ENCODE peak calls at places on chromosomes 2 and 18, in six cellular contexts. W is CD8-positive, alpha-beta memory T cell; G is foreskin keratinocyte; X is effector memory CD4-positive, alpha-beta T cell; L is Calu3; K is mammary epithelial cell. M is an unnamed sample.

GRCh38 chr2:206276169-206276927 is 1.9 kb downstream of the ZDBF2 start:
- DNase-seq in X (no peak), K (no peak), W (no peak), G (no peak), L (no peak), M (peak; percentile 13)

GRCh38 chr18:61817086-61817485 is 75.7 kb downstream of the RNF152 start:
- DNase-seq in L (no peak), K (no peak), G (no peak), W (no peak), X (no peak), M (peak; percentile 19)

GRCh38 chr2:171707752-171708151 is 20.5 kb downstream of the DYNC1I2 start:
- DNase-seq in K (peak; percentile 6), L (no peak), W (no peak), G (peak; percentile 39), X (no peak), M (no peak)

GRCh38 chr2:11805920-11806319 is 59.5 kb downstream of the LPIN1 start:
- DNase-seq in W (no peak), K (no peak), G (no peak), X (no peak), L (no peak), M (no peak)

GRCh38 chr2:177282101-177282573 is 17.6 kb upstream of the NFE2L2 start:
- DNase-seq in W (no peak), L (no peak), X (no peak), K (no peak), G (no peak), M (peak; percentile 10)

GRCh38 chr18:49227456-49227855 is 233.0 kb downstream of the DYM start:
- DNase-seq in L (no peak), K (peak; percentile 81), X (peak; percentile 15), W (peak; percentile 59), G (peak; percentile 83), M (no peak)

GRCh38 chr2:45697190-45697589 is 45.7 kb downstream of the PRKCE start:
- DNase-seq in X (no peak), W (no peak), K (no peak), G (no peak), L (no peak), M (no peak)

GRCh38 chr2:88127888-88128653 is at the start of gene FABP1:
- DNase-seq in G (no peak), X (no peak), K (no peak), L (no peak), W (no peak), M (no peak)

GRCh38 chr2:6444529-6444928 is 421.2 kb downstream of the CMPK2 start:
- DNase-seq in X (no peak), G (no peak), L (no peak), W (no peak), K (no peak), M (no peak)

GRCh38 chr2:111052621-111053020 is 68.1 kb upstream of the BCL2L11 start:
- DNase-seq in X (no peak), G (no peak), K (no peak), L (no peak), W (no peak), M (no peak)

GRCh38 chr18:5542393-5543035 is 1.3 kb downstream of the EPB41L3 start:
- DNase-seq in K (no peak), L (no peak), G (no peak), W (no peak), X (no peak), M (no peak)

GRCh38 chr18:24875761-24876160 is 415.3 kb downstream of the HRH4 start:
- DNase-seq in G (no peak), W (no peak), L (no peak), X (no peak), K (no peak), M (no peak)

GRCh38 chr2:24617431-24617830 is 126.4 kb downstream of the NCOA1 start:
- DNase-seq in K (no peak), L (no peak), G (no peak), X (no peak), W (no peak), M (no peak)

GRCh38 chr2:161766334-161766733 is 142.1 kb downstream of the SLC4A10 start:
- DNase-seq in W (no peak), G (no peak), L (peak; percentile 6), K (no peak), X (no peak), M (no peak)

GRCh38 chr2:229970406-229970805 is 48.1 kb downstream of the FBXO36 start:
- DNase-seq in W (no peak), L (no peak), K (no peak), G (no peak), X (no peak), M (no peak)

GRCh38 chr2:127261835-127262234 is 32.1 kb downstream of the ERCC3 start:
- DNase-seq in L (no peak), X (no peak), K (no peak), W (no peak), G (no peak), M (no peak)

GRCh38 chr2:139684286-139684860 is 904.2 kb upstream of the NXPH2 start:
- DNase-seq in W (no peak), K (no peak), L (no peak), G (no peak), X (no peak), M (no peak)

GRCh38 chr2:230690439-230690838 is 22.2 kb upstream of the CAB39 start:
- DNase-seq in K (no peak), G (no peak), X (no peak), L (no peak), W (no peak), M (no peak)

GRCh38 chr2:132627542-132627941 is 42.5 kb downstream of the LYPD1 start:
- DNase-seq in W (no peak), G (no peak), X (no peak), K (peak; percentile 17), L (no peak), M (no peak)

GRCh38 chr2:52877703-52878102 is 889.9 kb upstream of the CHAC2 start:
- DNase-seq in W (no peak), X (no peak), L (no peak), G (no peak), K (no peak), M (peak; percentile 43)

GRCh38 chr2:23617817-23618216 is 232.8 kb downstream of the KLHL29 start:
- DNase-seq in L (no peak), W (no peak), X (no peak), K (no peak), G (no peak), M (no peak)

GRCh38 chr2:73494031-73494430 is 108.4 kb downstream of the ALMS1 start:
- DNase-seq in W (no peak), X (no peak), G (peak; percentile 71), K (peak; percentile 84), L (no peak), M (peak; percentile 30)

GRCh38 chr18:24326211-24326610 is 71.4 kb downstream of the OSBPL1A start:
- DNase-seq in K (no peak), W (no peak), X (no peak), G (no peak), L (no peak), M (no peak)

GRCh38 chr2:138132108-138132507 is 167.8 kb downstream of the HNMT start:
- DNase-seq in L (no peak), W (no peak), X (no peak), K (no peak), G (no peak), M (no peak)

GRCh38 chr2:159561242-159561641 is 55.1 kb downstream of the BAZ2B start:
- DNase-seq in K (no peak), G (no peak), X (no peak), L (no peak), W (no peak), M (no peak)

GRCh38 chr2:127175821-127176354 is 44.2 kb downstream of the CYP27C1 start:
- DNase-seq in W (no peak), L (no peak), K (no peak), G (peak; percentile 94), X (no peak), M (peak; percentile 93)

GRCh38 chr2:68857855-68858456 is 13.2 kb downstream of the BMP10 start:
- DNase-seq in G (peak; percentile 11), K (no peak), L (no peak), W (no peak), X (no peak), M (peak; percentile 84)

GRCh38 chr2:196403471-196403870 is 232.1 kb upstream of the STK17B start:
- DNase-seq in K (no peak), L (no peak), W (no peak), G (no peak), X (no peak), M (peak; percentile 87)

GRCh38 chr2:67997528-67998267 is 65.1 kb downstream of the C1D start:
- DNase-seq in L (no peak), K (peak; percentile 90), X (no peak), G (peak; percentile 97), W (no peak), M (peak; percentile 36)

GRCh38 chr2:107091163-107091864 is 205.3 kb upstream of the ST6GAL2 start:
- DNase-seq in X (no peak), G (peak; percentile 2), W (no peak), L (no peak), K (no peak), M (no peak)

GRCh38 chr2:63446658-63447057 is 141.6 kb downstream of the WDPCP start:
- DNase-seq in W (no peak), G (peak; percentile 74), K (no peak), L (no peak), X (no peak), M (no peak)

GRCh38 chr2:96427917-96428316 is 77.2 kb downstream of the NEURL3 start:
- DNase-seq in L (peak; percentile 96), W (no peak), X (no peak), G (peak; percentile 100), K (peak; percentile 96), M (peak; percentile 57)

GRCh38 chr2:172114579-172114978 is 11.9 kb upstream of the DLX2 start:
- DNase-seq in L (no peak), W (no peak), X (no peak), K (no peak), G (no peak), M (no peak)

GRCh38 chr18:51668101-51668500 is 470.6 kb upstream of the MEX3C start:
- DNase-seq in G (peak; percentile 50), X (no peak), K (peak; percentile 39), W (no peak), L (peak; percentile 68), M (peak; percentile 25)

GRCh38 chr18:73797419-73797818 is 350.2 kb downstream of the FBXO15 start:
- DNase-seq in X (no peak), K (no peak), W (no peak), G (no peak), L (no peak), M (no peak)

M was measured in mesenchymal stem cell.